ENCODE peak calls at places on chromosome 6, in nine cellular contexts. K, V, G, S, D, C, R, F and Q are unnamed samples.

GRCh38 chr6:161228911-161229591 is 44.8 kb downstream of the AGPAT4 start:
- DNase-seq in K (no peak), C (no peak), V (no peak), G (peak; percentile 92), R (peak; percentile 85), F (no peak), D (peak; percentile 74), S (peak; percentile 62), Q (peak; percentile 92)

GRCh38 chr6:139711714-139712585 is 337.5 kb upstream of the CITED2 start:
- DNase-seq in V (no peak), G (peak; percentile 64), R (peak; percentile 78), S (peak; percentile 53), F (no peak), C (no peak), K (no peak), D (no peak), Q (no peak)

GRCh38 chr6:160510199-160510598 is 153.9 kb downstream of the LPA start:
- DNase-seq in F (no peak), G (peak; percentile 83), R (peak; percentile 81), C (no peak), V (no peak), S (peak; percentile 28), K (no peak), D (no peak), Q (no peak)

GRCh38 chr6:70162972-70163371 is 139.9 kb downstream of the COL9A1 start:
- DNase-seq in S (no peak), F (no peak), R (no peak), V (no peak), D (no peak), G (no peak), C (no peak), K (no peak), Q (no peak)

GRCh38 chr6:112925702-112926101 is 578.6 kb downstream of the RFPL4B start:
- DNase-seq in S (no peak), F (no peak), R (no peak), V (no peak), D (no peak), G (no peak), C (no peak), K (no peak), Q (no peak)

GRCh38 chr6:150373260-150373701 is 4.5 kb downstream of the IYD start:
- DNase-seq in F (no peak), G (peak; percentile 62), C (no peak), V (no peak), K (no peak), S (peak; percentile 62), D (no peak), R (peak; percentile 79), Q (no peak)

GRCh38 chr6:95819939-95820338 is 195.8 kb upstream of the FUT9 start:
- DNase-seq in K (no peak), V (no peak), G (no peak), C (peak; percentile 34), F (no peak), S (no peak), R (no peak), D (no peak), Q (no peak)

GRCh38 chr6:52579006-52579660 is 2.3 kb upstream of the TRAM2 start:
- DNase-seq in S (no peak), F (no peak), G (no peak), D (no peak), R (no peak), C (no peak), V (no peak), K (no peak), Q (no peak)

GRCh38 chr6:34146021-34146782 is at the start of gene GRM4:
- DNase-seq in S (no peak), D (no peak), C (peak; percentile 39), V (no peak), F (no peak), K (no peak), G (no peak), R (no peak), Q (no peak)

GRCh38 chr6:158377866-158378265 is 65.6 kb downstream of the TULP4 start:
- DNase-seq in S (peak; percentile 97), D (no peak), G (peak; percentile 43), F (peak; percentile 31), R (peak; percentile 96), V (no peak), C (no peak), K (no peak), Q (no peak)

GRCh38 chr6:147154454-147154853 is 49.8 kb upstream of the STXBP5 start:
- DNase-seq in C (no peak), S (peak; percentile 87), K (no peak), R (peak; percentile 96), G (peak; percentile 18), V (no peak), F (no peak), D (no peak), Q (no peak)

GRCh38 chr6:39553029-39553428 is 172.2 kb downstream of the KIF6 start:
- DNase-seq in V (no peak), S (no peak), D (no peak), K (no peak), G (peak; percentile 20), C (no peak), R (no peak), F (no peak), Q (no peak)

GRCh38 chr6:53931086-53931485 is 136.3 kb downstream of the LRRC1 start:
- DNase-seq in S (no peak), V (no peak), D (no peak), G (no peak), C (no peak), K (no peak), F (no peak), R (no peak), Q (no peak)

GRCh38 chr6:10174056-10174455 is 240.8 kb downstream of the TFAP2A start:
- DNase-seq in G (no peak), K (no peak), S (no peak), R (no peak), C (no peak), F (no peak), V (no peak), D (no peak), Q (no peak)

GRCh38 chr6:85416766-85417165 is 33.1 kb upstream of the NT5E start:
- DNase-seq in V (no peak), F (no peak), G (no peak), K (no peak), R (no peak), D (no peak), C (no peak), S (no peak), Q (no peak)

DNA sequence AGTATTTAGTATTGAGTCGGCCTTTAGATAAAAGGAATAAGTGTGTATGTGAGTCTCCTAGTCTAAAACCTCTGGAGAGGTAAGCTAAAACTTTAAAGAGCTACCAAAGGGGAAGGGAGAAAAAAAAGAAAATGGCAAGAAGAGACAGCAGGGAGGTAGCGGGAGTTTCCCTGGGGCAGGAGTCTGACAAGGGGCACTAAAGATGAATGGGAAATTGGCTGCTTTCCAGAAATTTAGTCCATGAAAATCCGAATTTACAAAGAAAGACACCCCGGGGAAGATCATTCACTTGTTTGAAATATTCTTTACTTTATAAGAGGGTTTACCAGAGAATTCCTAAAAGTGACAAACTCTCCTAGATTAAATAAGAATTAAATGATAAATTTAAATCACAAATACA is 19.3 kb downstream of the RMND1 start:
- DNase-seq in F (no peak), G (no peak), R (no peak), V (no peak), C (no peak), K (no peak), S (no peak), D (no peak), Q (no peak)
- H3K36me3 ChIP-seq in F (no peaks in the 10 kb centered on the region), G (peaks cover 2% of the 10 kb centered on the region), R (peaks cover 5% of the 10 kb centered on the region), V (peaks cover 25% of the 10 kb centered on the region), C (no peaks in the 10 kb centered on the region), K (peaks cover 7% of the 10 kb centered on the region), S (peaks cover 35% of the 10 kb centered on the region), D (peaks cover 3% of the 10 kb centered on the region), Q (no peaks in the 10 kb centered on the region)

DNA sequence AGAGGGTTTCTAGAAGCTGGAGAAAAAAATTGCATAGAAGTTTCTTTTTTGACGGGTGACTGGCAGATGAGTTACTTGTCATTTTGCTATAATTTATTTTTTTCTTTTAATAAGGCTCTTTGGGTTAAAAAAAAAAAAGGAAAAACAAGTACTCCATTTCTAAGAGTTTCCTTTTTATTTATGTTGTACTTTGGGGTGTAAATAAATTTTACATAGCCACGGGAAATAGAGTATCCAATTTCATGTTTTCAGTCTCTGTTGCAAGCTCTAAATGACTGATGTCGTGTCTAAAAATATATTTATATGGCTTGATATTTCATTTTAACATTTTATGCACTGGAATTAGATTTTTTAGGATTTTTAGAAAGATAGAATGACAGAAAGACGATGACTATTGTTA is 3.3 kb downstream of the EYA4 start:
- DNase-seq in C (no peak), S (no peak), K (no peak), D (no peak), F (no peak), R (no peak), G (no peak), V (no peak), Q (no peak)
- H3K27me3 ChIP-seq in C (peaks cover 43% of the 10 kb centered on the region), S (peaks cover 32% of the 10 kb centered on the region), K (peaks cover 5% of the 10 kb centered on the region), D (peaks cover 25% of the 10 kb centered on the region), F (no peaks in the 10 kb centered on the region), R (no peaks in the 10 kb centered on the region), G (no peaks in the 10 kb centered on the region), V (peaks cover 15% of the 10 kb centered on the region), Q (peaks cover 28% of the 10 kb centered on the region)

GRCh38 chr6:155378724-155379123 is 64.4 kb upstream of the TFB1M start:
- DNase-seq in V (no peak), K (no peak), S (no peak), D (no peak), F (no peak), C (no peak), R (no peak), G (no peak), Q (no peak)

GRCh38 chr6:155378284-155378683 is 64.0 kb upstream of the TFB1M start:
- DNase-seq in S (no peak), V (no peak), G (no peak), D (no peak), C (no peak), K (peak; percentile 43), R (no peak), F (no peak), Q (no peak)

GRCh38 chr6:155380666-155381332 is 66.5 kb upstream of the TFB1M start:
- DNase-seq in G (no peak), S (no peak), F (no peak), K (no peak), V (no peak), R (no peak), C (no peak), D (no peak), Q (no peak)

GRCh38 chr6:155384343-155384742 is 70.1 kb upstream of the TFB1M start:
- DNase-seq in G (no peak), S (no peak), F (no peak), R (no peak), D (no peak), V (no peak), C (no peak), K (no peak), Q (no peak)

GRCh38 chr6:155381856-155382690 is 67.8 kb upstream of the TFB1M start:
- DNase-seq in G (peak; percentile 83), V (no peak), R (peak; percentile 4), C (no peak), F (no peak), K (no peak), S (peak; percentile 30), D (peak; percentile 26), Q (no peak)
- TF ChIP-seq CTCF in G (no peak), V (no peak), R (no peak), C (no peak), F (no peak), K (no peak), S (no peak), D (no peak), Q (no peak)

DNA sequence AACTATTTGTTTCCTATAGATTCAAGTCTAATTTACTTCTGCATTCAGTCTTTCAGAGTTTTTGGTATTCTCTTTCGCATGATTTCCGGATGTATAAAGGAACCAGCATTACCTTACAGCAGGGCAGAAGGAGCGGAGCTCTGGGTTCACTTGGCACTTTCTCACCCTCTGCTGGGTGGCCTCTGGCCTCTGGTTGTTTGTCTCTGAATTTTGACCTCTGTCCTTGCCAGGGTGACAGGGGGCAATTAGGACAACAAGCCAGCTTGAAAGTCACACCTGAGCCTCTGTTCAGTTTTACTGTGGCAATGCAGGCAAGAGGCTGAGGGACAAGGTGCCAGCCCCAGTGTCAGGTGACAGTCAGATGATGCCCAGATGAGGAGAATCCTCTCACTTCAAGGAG is 69.4 kb upstream of the KIF25 start:
- DNase-seq in V (no peak), G (no peak), R (no peak), F (no peak), D (no peak), C (no peak), K (no peak), S (no peak), Q (no peak)
- H3K36me3 ChIP-seq in V (peaks cover 9% of the 10 kb centered on the region), G (no peaks in the 10 kb centered on the region), R (peaks cover 16% of the 10 kb centered on the region), F (no peaks in the 10 kb centered on the region), D (peaks cover 2% of the 10 kb centered on the region), C (no peaks in the 10 kb centered on the region), K (peaks cover 8% of the 10 kb centered on the region), S (peaks cover 19% of the 10 kb centered on the region), Q (peaks cover 1% of the 10 kb centered on the region)